ENCODE peak calls at places on chromosomes 11 and 22, in four cellular contexts. C is ovary, W is hepatocyte, V is C1 segment of cervical spinal cord. M is an unnamed sample.

GRCh38 chr22:41256898-41257260 is 16.1 kb upstream of the CHADL start:
- DNase-seq in W (no peak), V (no peak), C (no peak), M (no peak)

GRCh38 chr22:30892731-30893221 is 75.8 kb downstream of the MORC2 start:
- DNase-seq in V (no peak), W (peak; percentile 3), C (no peak), M (no peak)

GRCh38 chr11:65891180-65892136 is 985 bp downstream of the CCDC85B start:
- DNase-seq in V (no peak), W (no peak), C (peak; percentile 69), M (peak; percentile 78)

GRCh38 chr11:102974552-102975280 is 19.2 kb upstream of the MMP13 start:
- DNase-seq in W (no peak), C (no peak), V (no peak), M (no peak)

GRCh38 chr11:122367809-122368231 is 251.8 kb upstream of the BLID start:
- DNase-seq in C (peak; percentile 22), W (peak; percentile 83), V (no peak), M (no peak)

GRCh38 chr22:37193629-37194191 is 5.7 kb upstream of the C1QTNF6 start:
- DNase-seq in V (no peak), W (no peak), C (peak; percentile 19), M (no peak)

GRCh38 chr11:63165710-63166310 is 21.8 kb upstream of the SLC22A24 start:
- DNase-seq in V (no peak), C (no peak), W (no peak), M (no peak)

GRCh38 chr22:30017824-30018223 is 62.4 kb upstream of the HORMAD2 start:
- DNase-seq in C (no peak), W (no peak), V (no peak), M (no peak)

GRCh38 chr11:12321217-12321937 is 56.0 kb upstream of the PARVA start:
- DNase-seq in W (no peak), C (no peak), V (no peak), M (no peak)

GRCh38 chr22:17844150-17844549 is 69.9 kb upstream of the BID start:
- DNase-seq in V (no peak), C (no peak), W (no peak), M (no peak)

GRCh38 chr11:16745950-16746349 is 7.5 kb downstream of the C11orf58 start:
- DNase-seq in C (no peak), V (no peak), W (no peak), M (no peak)

GRCh38 chr11:94134651-94135512 is 6.2 kb downstream of the PANX1 start:
- DNase-seq in V (no peak), C (peak; percentile 67), W (peak; percentile 50), M (no peak)

GRCh38 chr11:47333526-47333845 is 19.0 kb downstream of the MYBPC3 start:
- DNase-seq in W (no peak), V (no peak), C (no peak), M (no peak)

M was measured in H9.